ENCODE peak calls at places on chromosomes 6 and 20, in seven cellular contexts. One of them, this sample, is unnamed.

GRCh38 chr6:87794922-87795885 is 93.2 kb upstream of the AKIRIN2 start:
- DNase-seq in PC-3: no peak
- DNase-seq in GM23338: peak
- DNase-seq in SK-N-SH: no peak
- DNase-seq in hepatocyte: no peak
- DNase-seq in HCT116: no peak
- DNase-seq in OCI-LY7: no peak
- DNase-seq in this sample: peak

GRCh38 chr6:132962936-132963579 is 148.7 kb downstream of the RPS12 start:
- DNase-seq in hepatocyte: peak
- DNase-seq in HCT116: peak
- DNase-seq in GM23338: peak
- DNase-seq in OCI-LY7: peak
- DNase-seq in PC-3: peak
- DNase-seq in SK-N-SH: peak
- DNase-seq in this sample: peak

GRCh38 chr6:108838101-108838717 is 10.0 kb upstream of the ARMC2 start:
- DNase-seq in SK-N-SH: no peak
- DNase-seq in HCT116: no peak
- DNase-seq in PC-3: peak
- DNase-seq in OCI-LY7: no peak
- DNase-seq in hepatocyte: peak
- DNase-seq in GM23338: peak
- DNase-seq in this sample: peak

GRCh38 chr6:109236140-109237081 is 141.1 kb downstream of the CEP57L1 start:
- DNase-seq in hepatocyte: peak
- DNase-seq in PC-3: no peak
- DNase-seq in GM23338: peak
- DNase-seq in SK-N-SH: no peak
- DNase-seq in HCT116: no peak
- DNase-seq in OCI-LY7: peak
- DNase-seq in this sample: peak

GRCh38 chr6:73041051-73041450 is 184.2 kb downstream of the KHDC1L start:
- DNase-seq in HCT116: no peak
- DNase-seq in hepatocyte: no peak
- DNase-seq in OCI-LY7: no peak
- DNase-seq in PC-3: no peak
- DNase-seq in SK-N-SH: no peak
- DNase-seq in GM23338: no peak
- DNase-seq in this sample: no peak

GRCh38 chr20:49427751-49428518 is 54.5 kb downstream of the KCNB1 start:
- DNase-seq in SK-N-SH: no peak
- DNase-seq in OCI-LY7: no peak
- DNase-seq in hepatocyte: no peak
- DNase-seq in HCT116: no peak
- DNase-seq in PC-3: no peak
- DNase-seq in GM23338: no peak
- DNase-seq in this sample: no peak

GRCh38 chr6:16973071-16973470 is 128.8 kb upstream of the STMND1 start:
- DNase-seq in GM23338: no peak
- DNase-seq in OCI-LY7: no peak
- DNase-seq in PC-3: no peak
- DNase-seq in HCT116: no peak
- DNase-seq in SK-N-SH: no peak
- DNase-seq in hepatocyte: no peak
- DNase-seq in this sample: no peak

GRCh38 chr20:53413188-53413631 is 180.4 kb downstream of the ZNF217 start:
- DNase-seq in GM23338: peak
- DNase-seq in HCT116: peak
- DNase-seq in SK-N-SH: no peak
- DNase-seq in OCI-LY7: peak
- DNase-seq in hepatocyte: peak
- DNase-seq in PC-3: peak
- DNase-seq in this sample: peak

GRCh38 chr6:2730353-2730752 is 20.4 kb downstream of the MYLK4 start:
- DNase-seq in SK-N-SH: no peak
- DNase-seq in PC-3: no peak
- DNase-seq in OCI-LY7: no peak
- DNase-seq in HCT116: no peak
- DNase-seq in GM23338: no peak
- DNase-seq in hepatocyte: no peak
- DNase-seq in this sample: no peak

GRCh38 chr6:108106694-108107093 is 32.2 kb upstream of the OSTM1 start:
- DNase-seq in SK-N-SH: no peak
- DNase-seq in hepatocyte: no peak
- DNase-seq in GM23338: no peak
- DNase-seq in OCI-LY7: no peak
- DNase-seq in PC-3: no peak
- DNase-seq in HCT116: no peak
- DNase-seq in this sample: no peak

GRCh38 chr6:38141045-38141444 is 321.5 kb downstream of the ZFAND3 start:
- DNase-seq in SK-N-SH: no peak
- DNase-seq in OCI-LY7: no peak
- DNase-seq in GM23338: no peak
- DNase-seq in HCT116: no peak
- DNase-seq in hepatocyte: no peak
- DNase-seq in PC-3: no peak
- DNase-seq in this sample: no peak

GRCh38 chr6:3822747-3823445 is 26.3 kb upstream of the FAM50B start:
- DNase-seq in PC-3: peak
- DNase-seq in OCI-LY7: no peak
- DNase-seq in SK-N-SH: no peak
- DNase-seq in GM23338: no peak
- DNase-seq in hepatocyte: no peak
- DNase-seq in HCT116: no peak
- DNase-seq in this sample: no peak

GRCh38 chr20:15600565-15600964 is 972.7 kb downstream of the KIF16B start:
- DNase-seq in hepatocyte: no peak
- DNase-seq in SK-N-SH: no peak
- DNase-seq in OCI-LY7: no peak
- DNase-seq in HCT116: no peak
- DNase-seq in PC-3: no peak
- DNase-seq in GM23338: no peak
- DNase-seq in this sample: no peak

GRCh38 chr20:10541668-10542411 is 106.7 kb downstream of the SLX4IP start:
- DNase-seq in HCT116: no peak
- DNase-seq in SK-N-SH: no peak
- DNase-seq in GM23338: no peak
- DNase-seq in hepatocyte: no peak
- DNase-seq in OCI-LY7: no peak
- DNase-seq in PC-3: peak
- DNase-seq in this sample: no peak

GRCh38 chr20:9025643-9026042 is 43.2 kb upstream of the PLCB4 start:
- DNase-seq in OCI-LY7: no peak
- DNase-seq in GM23338: no peak
- DNase-seq in hepatocyte: no peak
- DNase-seq in SK-N-SH: no peak
- DNase-seq in HCT116: no peak
- DNase-seq in PC-3: peak
- DNase-seq in this sample: no peak

GRCh38 chr6:91462236-91462635 is 875.4 kb upstream of the MAP3K7 start:
- DNase-seq in OCI-LY7: no peak
- DNase-seq in PC-3: no peak
- DNase-seq in hepatocyte: no peak
- DNase-seq in GM23338: no peak
- DNase-seq in SK-N-SH: no peak
- DNase-seq in HCT116: no peak
- DNase-seq in this sample: no peak

GRCh38 chr6:41571066-41571780 is 25.0 kb downstream of the FOXP4 start:
- DNase-seq in SK-N-SH: no peak
- DNase-seq in HCT116: no peak
- DNase-seq in PC-3: no peak
- DNase-seq in GM23338: no peak
- DNase-seq in hepatocyte: no peak
- DNase-seq in OCI-LY7: no peak
- DNase-seq in this sample: no peak

GRCh38 chr20:46990017-46990810 is 95.6 kb downstream of the EYA2 start:
- DNase-seq in PC-3: peak
- DNase-seq in GM23338: no peak
- DNase-seq in HCT116: no peak
- DNase-seq in OCI-LY7: no peak
- DNase-seq in hepatocyte: no peak
- DNase-seq in SK-N-SH: no peak
- DNase-seq in this sample: peak

GRCh38 chr6:37862992-37863391 is 43.5 kb downstream of the ZFAND3 start:
- DNase-seq in PC-3: peak
- DNase-seq in OCI-LY7: no peak
- DNase-seq in GM23338: no peak
- DNase-seq in SK-N-SH: no peak
- DNase-seq in HCT116: no peak
- DNase-seq in hepatocyte: no peak
- DNase-seq in this sample: no peak

GRCh38 chr20:38610521-38610920 is 8.9 kb downstream of the ARHGAP40 start:
- DNase-seq in hepatocyte: no peak
- DNase-seq in GM23338: no peak
- DNase-seq in HCT116: no peak
- DNase-seq in OCI-LY7: no peak
- DNase-seq in SK-N-SH: no peak
- DNase-seq in PC-3: peak
- DNase-seq in this sample: no peak

GRCh38 chr20:32457476-32457986 is 99.4 kb downstream of the ASXL1 start:
- DNase-seq in PC-3: peak
- DNase-seq in OCI-LY7: no peak
- DNase-seq in HCT116: no peak
- DNase-seq in hepatocyte: peak
- DNase-seq in SK-N-SH: peak
- DNase-seq in GM23338: peak
- DNase-seq in this sample: peak

GRCh38 chr6:62707156-62707555 is 421.1 kb upstream of the KHDRBS2 start:
- DNase-seq in PC-3: no peak
- DNase-seq in HCT116: no peak
- DNase-seq in OCI-LY7: no peak
- DNase-seq in SK-N-SH: no peak
- DNase-seq in hepatocyte: no peak
- DNase-seq in GM23338: peak
- DNase-seq in this sample: no peak

GRCh38 chr20:13220857-13221297 is at the start of gene ISM1:
- DNase-seq in SK-N-SH: peak
- DNase-seq in PC-3: no peak
- DNase-seq in hepatocyte: peak
- DNase-seq in OCI-LY7: no peak
- DNase-seq in GM23338: peak
- DNase-seq in HCT116: no peak
- DNase-seq in this sample: peak

GRCh38 chr6:144688713-144689112 is 403.6 kb downstream of the UTRN start:
- DNase-seq in HCT116: no peak
- DNase-seq in PC-3: no peak
- DNase-seq in OCI-LY7: no peak
- DNase-seq in SK-N-SH: no peak
- DNase-seq in hepatocyte: no peak
- DNase-seq in GM23338: no peak
- DNase-seq in this sample: no peak

GRCh38 chr20:23002276-23002675 is 32.8 kb upstream of the SSTR4 start:
- DNase-seq in OCI-LY7: no peak
- DNase-seq in SK-N-SH: no peak
- DNase-seq in GM23338: no peak
- DNase-seq in HCT116: no peak
- DNase-seq in hepatocyte: no peak
- DNase-seq in PC-3: no peak
- DNase-seq in this sample: no peak

GRCh38 chr20:2707353-2708072 is 14.9 kb downstream of the EBF4 start:
- DNase-seq in hepatocyte: no peak
- DNase-seq in PC-3: no peak
- DNase-seq in HCT116: no peak
- DNase-seq in OCI-LY7: no peak
- DNase-seq in GM23338: no peak
- DNase-seq in SK-N-SH: no peak
- DNase-seq in this sample: no peak

DNA sequence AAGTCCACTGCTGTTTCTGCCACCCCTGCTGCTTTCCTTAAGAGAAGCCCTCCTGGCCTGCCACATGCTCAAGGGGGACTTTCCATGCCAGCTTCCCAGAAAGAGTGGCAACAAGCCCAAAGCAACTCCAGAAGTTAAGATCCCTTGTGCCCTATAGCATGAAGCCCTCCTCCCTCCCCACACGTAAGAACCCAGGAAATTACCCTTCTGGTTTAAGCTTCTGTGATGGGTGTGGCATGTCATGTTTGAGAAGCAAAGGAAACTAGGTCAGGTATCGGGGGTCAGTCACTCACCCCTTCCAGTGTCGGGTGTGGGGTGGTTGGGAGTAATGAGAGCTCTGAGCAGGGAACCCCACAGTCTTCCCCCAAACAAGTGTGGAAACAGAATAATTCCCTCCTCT is 196.1 kb downstream of the LRFN2 start:
- DNase-seq in hepatocyte: no peak
- DNase-seq in GM23338: no peak
- DNase-seq in PC-3: no peak
- DNase-seq in OCI-LY7: no peak
- DNase-seq in HCT116: no peak
- DNase-seq in SK-N-SH: no peak
- DNase-seq in this sample: no peak
- TF ChIP-seq EZH2phosphoT487 in hepatocyte: no peak
- TF ChIP-seq EZH2phosphoT487 in GM23338: no peak
- TF ChIP-seq EZH2phosphoT487 in PC-3: no peak
- TF ChIP-seq EZH2phosphoT487 in OCI-LY7: no peak
- TF ChIP-seq EZH2phosphoT487 in HCT116: no peak
- TF ChIP-seq EZH2phosphoT487 in SK-N-SH: no peak
- TF ChIP-seq EZH2phosphoT487 in this sample: no peak

GRCh38 chr6:22828179-22829062 is 259.1 kb downstream of the HDGFL1 start:
- DNase-seq in hepatocyte: peak
- DNase-seq in OCI-LY7: no peak
- DNase-seq in SK-N-SH: peak
- DNase-seq in GM23338: peak
- DNase-seq in PC-3: peak
- DNase-seq in HCT116: peak
- DNase-seq in this sample: peak
- TF ChIP-seq CTCF in hepatocyte: peak
- TF ChIP-seq CTCF in OCI-LY7: peak
- TF ChIP-seq CTCF in SK-N-SH: peak
- TF ChIP-seq CTCF in GM23338: peak
- TF ChIP-seq CTCF in PC-3: peak
- TF ChIP-seq CTCF in HCT116: peak
- TF ChIP-seq CTCF in this sample: peak

GRCh38 chr6:89111933-89112332 is 5.9 kb downstream of the SRSF12 start:
- DNase-seq in HCT116: peak
- DNase-seq in GM23338: no peak
- DNase-seq in PC-3: no peak
- DNase-seq in SK-N-SH: no peak
- DNase-seq in hepatocyte: no peak
- DNase-seq in OCI-LY7: no peak
- DNase-seq in this sample: no peak

DNA sequence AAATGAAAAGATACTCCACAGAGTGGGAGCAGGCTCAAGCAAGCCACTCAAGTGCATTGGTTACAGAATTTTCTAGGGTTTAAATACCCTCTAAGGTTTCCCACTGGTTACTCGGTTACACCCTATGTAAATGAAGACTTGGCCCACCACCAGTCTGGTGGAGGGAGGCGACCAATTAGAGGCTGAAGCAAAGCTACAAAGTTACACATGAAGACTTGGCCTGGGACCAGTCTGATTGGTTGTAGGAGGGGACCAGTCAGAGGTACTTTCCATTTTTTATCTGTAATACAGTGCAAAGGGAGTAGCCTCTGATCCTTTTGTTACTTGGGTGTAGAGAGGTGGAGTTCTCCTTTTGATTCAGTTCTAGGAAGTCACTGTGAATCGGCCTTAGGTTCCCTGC is 7.6 kb downstream of the SRSF12 start:
- DNase-seq in GM23338: no peak
- DNase-seq in SK-N-SH: no peak
- DNase-seq in hepatocyte: no peak
- DNase-seq in PC-3: no peak
- DNase-seq in OCI-LY7: no peak
- DNase-seq in HCT116: no peak
- DNase-seq in this sample: no peak
- TF ChIP-seq EZH2phosphoT487 in GM23338: no peak
- TF ChIP-seq EZH2phosphoT487 in SK-N-SH: no peak
- TF ChIP-seq EZH2phosphoT487 in hepatocyte: no peak
- TF ChIP-seq EZH2phosphoT487 in PC-3: no peak
- TF ChIP-seq EZH2phosphoT487 in OCI-LY7: no peak
- TF ChIP-seq EZH2phosphoT487 in HCT116: no peak
- TF ChIP-seq EZH2phosphoT487 in this sample: no peak

GRCh38 chr6:39731565-39731964 is 6.4 kb upstream of the KIF6 start:
- DNase-seq in hepatocyte: peak
- DNase-seq in SK-N-SH: peak
- DNase-seq in GM23338: peak
- DNase-seq in OCI-LY7: no peak
- DNase-seq in PC-3: no peak
- DNase-seq in HCT116: no peak
- DNase-seq in this sample: peak
- TF ChIP-seq CTCF in hepatocyte: peak
- TF ChIP-seq CTCF in SK-N-SH: no peak
- TF ChIP-seq CTCF in GM23338: peak
- TF ChIP-seq CTCF in OCI-LY7: no peak
- TF ChIP-seq CTCF in PC-3: no peak
- TF ChIP-seq CTCF in HCT116: no peak
- TF ChIP-seq CTCF in this sample: peak